ENCODE peak calls at places on chromosomes 5 and 9, in ten cellular contexts. One of them, this sample, is unnamed.

GRCh38 chr5:88544616-88545150 is 276.0 kb upstream of the TMEM161B start:
- DNase-seq in prostate gland: no peak
- DNase-seq in H1: no peak
- DNase-seq in HCT116: no peak
- DNase-seq in GM23338: no peak
- DNase-seq in sigmoid colon: no peak
- DNase-seq in transverse colon: no peak
- DNase-seq in GM12892: no peak
- DNase-seq in Panc1: no peak
- DNase-seq in K562: no peak
- DNase-seq in this sample: no peak

GRCh38 chr5:159638954-159639559 is 277.2 kb upstream of the ADRA1B start:
- DNase-seq in prostate gland: no peak
- DNase-seq in H1: no peak
- DNase-seq in HCT116: no peak
- DNase-seq in GM23338: no peak
- DNase-seq in sigmoid colon: no peak
- DNase-seq in transverse colon: no peak
- DNase-seq in GM12892: no peak
- DNase-seq in Panc1: no peak
- DNase-seq in K562: no peak
- DNase-seq in this sample: no peak

GRCh38 chr5:14628346-14628745 is 36.2 kb upstream of the OTULIN start:
- DNase-seq in prostate gland: peak
- DNase-seq in H1: peak
- DNase-seq in HCT116: no peak
- DNase-seq in GM23338: peak
- DNase-seq in sigmoid colon: no peak
- DNase-seq in transverse colon: no peak
- DNase-seq in GM12892: no peak
- DNase-seq in Panc1: no peak
- DNase-seq in K562: peak
- DNase-seq in this sample: peak

GRCh38 chr5:148499461-148499860 is 115.7 kb downstream of the FBXO38 start:
- DNase-seq in prostate gland: no peak
- DNase-seq in H1: no peak
- DNase-seq in HCT116: no peak
- DNase-seq in GM23338: no peak
- DNase-seq in sigmoid colon: no peak
- DNase-seq in transverse colon: no peak
- DNase-seq in GM12892: no peak
- DNase-seq in Panc1: no peak
- DNase-seq in K562: no peak
- DNase-seq in this sample: no peak

GRCh38 chr9:655875-656274 is 185.6 kb upstream of the DMRT1 start:
- DNase-seq in prostate gland: peak
- DNase-seq in H1: no peak
- DNase-seq in HCT116: no peak
- DNase-seq in GM23338: no peak
- DNase-seq in sigmoid colon: peak
- DNase-seq in transverse colon: no peak
- DNase-seq in GM12892: no peak
- DNase-seq in Panc1: no peak
- DNase-seq in K562: no peak
- DNase-seq in this sample: no peak

GRCh38 chr5:120806132-120806531 is 342.0 kb downstream of the PRR16 start:
- DNase-seq in prostate gland: no peak
- DNase-seq in H1: no peak
- DNase-seq in HCT116: no peak
- DNase-seq in GM23338: no peak
- DNase-seq in sigmoid colon: no peak
- DNase-seq in transverse colon: no peak
- DNase-seq in GM12892: no peak
- DNase-seq in Panc1: no peak
- DNase-seq in K562: no peak
- DNase-seq in this sample: no peak

GRCh38 chr5:78648359-78649219 is at the start of gene LHFPL2:
- DNase-seq in prostate gland: peak
- DNase-seq in H1: peak
- DNase-seq in HCT116: no peak
- DNase-seq in GM23338: peak
- DNase-seq in sigmoid colon: peak
- DNase-seq in transverse colon: peak
- DNase-seq in GM12892: peak
- DNase-seq in Panc1: no peak
- DNase-seq in K562: peak
- DNase-seq in this sample: no peak

GRCh38 chr5:168269950-168270349 is 21.5 kb upstream of the WWC1 start:
- DNase-seq in prostate gland: no peak
- DNase-seq in H1: no peak
- DNase-seq in HCT116: no peak
- DNase-seq in GM23338: peak
- DNase-seq in sigmoid colon: no peak
- DNase-seq in transverse colon: no peak
- DNase-seq in GM12892: no peak
- DNase-seq in Panc1: no peak
- DNase-seq in K562: peak
- DNase-seq in this sample: no peak

GRCh38 chr5:176844706-176845391 is 34.5 kb downstream of the UNC5A start:
- DNase-seq in prostate gland: no peak
- DNase-seq in H1: no peak
- DNase-seq in HCT116: no peak
- DNase-seq in GM23338: no peak
- DNase-seq in sigmoid colon: no peak
- DNase-seq in transverse colon: no peak
- DNase-seq in GM12892: no peak
- DNase-seq in Panc1: no peak
- DNase-seq in K562: no peak
- DNase-seq in this sample: no peak

GRCh38 chr9:91954841-91955471 is 4.9 kb upstream of the ROR2 start:
- DNase-seq in prostate gland: peak
- DNase-seq in H1: peak
- DNase-seq in HCT116: peak
- DNase-seq in GM23338: peak
- DNase-seq in sigmoid colon: peak
- DNase-seq in transverse colon: peak
- DNase-seq in GM12892: no peak
- DNase-seq in Panc1: no peak
- DNase-seq in K562: peak
- DNase-seq in this sample: peak

GRCh38 chr5:7754997-7755596 is 95.8 kb downstream of the CFAP90 start:
- DNase-seq in prostate gland: peak
- DNase-seq in H1: peak
- DNase-seq in HCT116: peak
- DNase-seq in GM23338: peak
- DNase-seq in sigmoid colon: no peak
- DNase-seq in transverse colon: peak
- DNase-seq in GM12892: no peak
- DNase-seq in Panc1: peak
- DNase-seq in K562: peak
- DNase-seq in this sample: no peak

GRCh38 chr9:34139477-34140146 is 13.1 kb upstream of the DCAF12 start:
- DNase-seq in prostate gland: no peak
- DNase-seq in H1: no peak
- DNase-seq in HCT116: peak
- DNase-seq in GM23338: peak
- DNase-seq in sigmoid colon: no peak
- DNase-seq in transverse colon: peak
- DNase-seq in GM12892: no peak
- DNase-seq in Panc1: no peak
- DNase-seq in K562: peak
- DNase-seq in this sample: no peak

GRCh38 chr5:143677403-143677802 is 134.6 kb upstream of the HMHB1 start:
- DNase-seq in prostate gland: no peak
- DNase-seq in H1: no peak
- DNase-seq in HCT116: no peak
- DNase-seq in GM23338: no peak
- DNase-seq in sigmoid colon: no peak
- DNase-seq in transverse colon: no peak
- DNase-seq in GM12892: no peak
- DNase-seq in Panc1: no peak
- DNase-seq in K562: no peak
- DNase-seq in this sample: no peak

GRCh38 chr9:69504058-69504457 is 168.1 kb downstream of the APBA1 start:
- DNase-seq in prostate gland: no peak
- DNase-seq in H1: no peak
- DNase-seq in HCT116: no peak
- DNase-seq in GM23338: no peak
- DNase-seq in sigmoid colon: no peak
- DNase-seq in transverse colon: no peak
- DNase-seq in GM12892: no peak
- DNase-seq in Panc1: no peak
- DNase-seq in K562: no peak
- DNase-seq in this sample: no peak

DNA sequence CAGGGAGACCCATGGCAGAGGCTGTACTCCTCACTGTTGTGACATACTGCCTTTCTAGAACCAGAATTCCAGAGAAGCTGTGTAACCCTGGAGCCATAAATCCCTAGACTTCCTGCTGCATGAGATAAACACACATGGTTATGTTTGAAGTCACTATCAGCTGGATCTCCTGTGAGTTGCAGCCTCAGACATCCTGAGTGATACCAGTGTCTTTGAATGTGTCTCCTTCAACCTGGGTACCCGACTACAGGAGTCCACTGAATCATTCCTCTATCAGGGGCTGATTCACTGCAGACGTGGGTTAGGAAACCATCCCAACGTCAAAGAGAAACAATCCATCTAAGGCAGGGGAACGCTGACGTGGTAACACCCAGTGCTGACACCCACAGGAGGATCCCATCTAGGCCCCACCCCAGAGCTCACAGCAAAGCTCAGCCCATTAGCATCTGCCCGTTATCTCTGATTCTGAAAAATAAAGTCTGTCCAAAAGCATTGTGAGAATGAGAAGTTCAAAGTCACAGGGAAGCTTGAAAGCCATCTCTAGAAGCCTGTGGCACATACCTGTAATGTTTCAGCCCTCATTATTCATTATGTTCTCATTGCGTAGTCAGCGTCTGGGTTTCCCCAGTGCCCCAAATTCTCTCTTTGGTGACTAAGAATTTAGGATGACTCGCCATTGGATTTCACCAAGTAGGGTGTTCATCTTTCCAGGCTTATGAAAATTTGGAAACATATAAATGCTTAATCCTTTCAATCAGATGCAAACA is 36.3 kb upstream of the BASP1 start:
- DNase-seq in prostate gland: no peak
- DNase-seq in H1: no peak
- DNase-seq in HCT116: no peak
- DNase-seq in GM23338: no peak
- DNase-seq in sigmoid colon: no peak
- DNase-seq in transverse colon: no peak
- DNase-seq in GM12892: no peak
- DNase-seq in Panc1: peak
- DNase-seq in K562: no peak
- DNase-seq in this sample: no peak
- TF ChIP-seq POLR2AphosphoS5 in prostate gland: no peak
- TF ChIP-seq POLR2AphosphoS5 in H1: no peak
- TF ChIP-seq POLR2AphosphoS5 in HCT116: no peak
- TF ChIP-seq POLR2AphosphoS5 in GM23338: no peak
- TF ChIP-seq POLR2AphosphoS5 in sigmoid colon: no peak
- TF ChIP-seq POLR2AphosphoS5 in transverse colon: no peak
- TF ChIP-seq POLR2AphosphoS5 in GM12892: no peak
- TF ChIP-seq POLR2AphosphoS5 in Panc1: no peak
- TF ChIP-seq POLR2AphosphoS5 in K562: no peak
- TF ChIP-seq POLR2AphosphoS5 in this sample: no peak

GRCh38 chr5:113489299-113489698 is 1.0 kb upstream of the MCC start:
- DNase-seq in prostate gland: peak
- DNase-seq in H1: no peak
- DNase-seq in HCT116: peak
- DNase-seq in GM23338: no peak
- DNase-seq in sigmoid colon: no peak
- DNase-seq in transverse colon: no peak
- DNase-seq in GM12892: no peak
- DNase-seq in Panc1: no peak
- DNase-seq in K562: no peak
- DNase-seq in this sample: peak
- TF ChIP-seq POLR2AphosphoS5 in prostate gland: peak
- TF ChIP-seq POLR2AphosphoS5 in H1: no peak
- TF ChIP-seq POLR2AphosphoS5 in HCT116: no peak
- TF ChIP-seq POLR2AphosphoS5 in GM23338: no peak
- TF ChIP-seq POLR2AphosphoS5 in sigmoid colon: no peak
- TF ChIP-seq POLR2AphosphoS5 in transverse colon: no peak
- TF ChIP-seq POLR2AphosphoS5 in GM12892: no peak
- TF ChIP-seq POLR2AphosphoS5 in Panc1: no peak
- TF ChIP-seq POLR2AphosphoS5 in K562: no peak
- TF ChIP-seq POLR2AphosphoS5 in this sample: no peak

DNA sequence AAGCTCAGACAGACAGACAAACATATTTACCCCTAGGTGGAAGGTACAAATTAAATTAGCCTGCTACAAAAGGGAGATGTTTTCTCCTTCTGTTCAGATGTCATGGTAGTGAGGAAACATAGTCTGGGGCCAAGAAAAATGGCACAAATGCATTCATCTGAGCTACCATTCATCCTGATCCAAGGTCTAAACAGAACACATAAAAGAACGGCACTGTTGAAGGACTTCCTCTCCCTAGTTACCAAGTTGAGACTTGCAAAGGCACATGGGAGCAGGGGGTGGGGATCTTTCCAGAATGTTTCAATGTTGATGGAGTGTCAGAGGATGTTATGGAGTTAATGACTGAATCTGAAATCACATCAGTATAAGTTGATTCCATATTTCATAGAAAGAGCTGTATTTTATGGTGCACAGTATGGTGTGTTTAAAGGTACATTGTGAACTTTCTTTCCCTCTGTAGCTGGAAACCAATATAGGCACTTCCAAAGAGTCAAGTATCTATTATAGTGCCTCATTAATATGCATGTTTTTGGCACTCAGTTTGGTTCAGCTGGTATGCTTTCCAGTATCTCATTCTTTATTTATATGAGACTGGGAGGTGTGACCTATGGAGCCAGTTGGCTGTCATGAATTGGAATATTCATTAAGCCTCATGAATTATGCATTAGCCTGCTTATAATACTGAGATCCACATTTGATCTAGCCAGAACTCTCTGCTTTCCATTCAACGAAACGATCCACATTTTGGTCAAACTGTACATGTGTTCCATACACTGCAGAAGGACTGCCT is 603.1 kb downstream of the NR2F1-AS1 start:
- DNase-seq in prostate gland: no peak
- DNase-seq in H1: no peak
- DNase-seq in HCT116: no peak
- DNase-seq in GM23338: no peak
- DNase-seq in sigmoid colon: no peak
- DNase-seq in transverse colon: no peak
- DNase-seq in GM12892: no peak
- DNase-seq in Panc1: no peak
- DNase-seq in K562: no peak
- DNase-seq in this sample: peak
- TF ChIP-seq POLR2AphosphoS5 in prostate gland: no peak
- TF ChIP-seq POLR2AphosphoS5 in H1: no peak
- TF ChIP-seq POLR2AphosphoS5 in HCT116: no peak
- TF ChIP-seq POLR2AphosphoS5 in GM23338: no peak
- TF ChIP-seq POLR2AphosphoS5 in sigmoid colon: no peak
- TF ChIP-seq POLR2AphosphoS5 in transverse colon: no peak
- TF ChIP-seq POLR2AphosphoS5 in GM12892: no peak
- TF ChIP-seq POLR2AphosphoS5 in Panc1: no peak
- TF ChIP-seq POLR2AphosphoS5 in K562: no peak
- TF ChIP-seq POLR2AphosphoS5 in this sample: no peak

DNA sequence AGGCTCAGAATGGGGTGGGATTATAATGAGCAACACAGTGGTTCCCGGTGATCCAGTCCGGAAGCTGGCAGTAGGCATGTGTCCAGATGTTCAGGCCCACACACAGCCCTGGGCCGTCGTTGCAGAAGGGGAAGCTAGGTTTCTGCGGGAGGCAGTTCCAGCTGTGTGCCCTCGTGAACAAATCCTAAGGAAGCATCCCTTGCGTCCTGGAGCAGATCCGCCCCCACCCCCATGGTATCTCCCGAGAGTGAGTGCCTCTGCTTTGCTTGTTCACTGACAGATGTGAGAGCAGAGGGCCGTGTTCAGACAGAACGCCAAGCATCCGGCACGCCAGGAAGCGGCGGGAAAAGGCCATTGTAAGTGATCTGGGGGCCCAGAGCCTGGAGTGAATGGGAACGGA is 104.8 kb downstream of the PDE6A start:
- DNase-seq in prostate gland: no peak
- DNase-seq in H1: no peak
- DNase-seq in HCT116: no peak
- DNase-seq in GM23338: no peak
- DNase-seq in sigmoid colon: no peak
- DNase-seq in transverse colon: no peak
- DNase-seq in GM12892: no peak
- DNase-seq in Panc1: no peak
- DNase-seq in K562: no peak
- DNase-seq in this sample: no peak
- TF ChIP-seq POLR2AphosphoS5 in prostate gland: no peak
- TF ChIP-seq POLR2AphosphoS5 in H1: no peak
- TF ChIP-seq POLR2AphosphoS5 in HCT116: no peak
- TF ChIP-seq POLR2AphosphoS5 in GM23338: no peak
- TF ChIP-seq POLR2AphosphoS5 in sigmoid colon: no peak
- TF ChIP-seq POLR2AphosphoS5 in transverse colon: no peak
- TF ChIP-seq POLR2AphosphoS5 in GM12892: no peak
- TF ChIP-seq POLR2AphosphoS5 in Panc1: no peak
- TF ChIP-seq POLR2AphosphoS5 in K562: no peak
- TF ChIP-seq POLR2AphosphoS5 in this sample: no peak

This sample was measured in SK-N-MC.